ENCODE peak calls at places on chromosomes 7 and 10, in seven cellular contexts. P, Q, G, I, L, E and D are unnamed samples.

GRCh38 chr7:89776980-89777379 is 377.3 kb upstream of the STEAP1 start:
- DNase-seq in P (no peak), Q (no peak), G (no peak), I (no peak), L (no peak), E (no peak), D (no peak)

GRCh38 chr10:15548331-15548730 is 171.4 kb downstream of the ITGA8 start:
- DNase-seq in P (no peak), Q (no peak), G (no peak), I (no peak), L (no peak), E (no peak), D (no peak)

GRCh38 chr10:1048349-1048731 is 579 bp downstream of the IDI1 start:
- DNase-seq in P (no peak), Q (no peak), G (no peak), I (peak), L (no peak), E (no peak), D (no peak)

GRCh38 chr10:69908071-69908470 is 106.4 kb downstream of the COL13A1 start:
- DNase-seq in P (no peak), Q (no peak), G (no peak), I (no peak), L (no peak), E (no peak), D (no peak)

GRCh38 chr10:102945989-102946388 is 27.9 kb downstream of the CNNM2 start:
- DNase-seq in P (no peak), Q (no peak), G (no peak), I (no peak), L (no peak), E (peak), D (no peak)

GRCh38 chr10:98258683-98259454 is 9.1 kb downstream of the LOXL4 start:
- DNase-seq in P (no peak), Q (no peak), G (peak), I (peak), L (no peak), E (no peak), D (peak)

GRCh38 chr7:108455833-108456677 is at the start of gene NRCAM:
- DNase-seq in P (peak), Q (peak), G (peak), I (no peak), L (no peak), E (peak), D (peak)

GRCh38 chr7:155506854-155507337 is 39.5 kb downstream of the CNPY1 start:
- DNase-seq in P (peak), Q (no peak), G (peak), I (no peak), L (no peak), E (peak), D (no peak)

GRCh38 chr7:131111792-131112191 is 215.9 kb upstream of the MKLN1 start:
- DNase-seq in P (no peak), Q (no peak), G (no peak), I (no peak), L (no peak), E (no peak), D (no peak)

GRCh38 chr7:105741993-105742392 is 134.4 kb downstream of the ATXN7L1 start:
- DNase-seq in P (no peak), Q (no peak), G (no peak), I (no peak), L (no peak), E (no peak), D (no peak)

GRCh38 chr7:98414205-98414900 is 13.5 kb upstream of the BAIAP2L1 start:
- DNase-seq in P (no peak), Q (no peak), G (no peak), I (no peak), L (no peak), E (no peak), D (no peak)

GRCh38 chr10:116053910-116054309 is 219.1 kb downstream of the GFRA1 start:
- DNase-seq in P (no peak), Q (no peak), G (no peak), I (no peak), L (no peak), E (peak), D (no peak)

GRCh38 chr7:40015790-40016296 is 65.8 kb downstream of the CDK13 start:
- DNase-seq in P (no peak), Q (no peak), G (peak), I (no peak), L (no peak), E (no peak), D (no peak)

GRCh38 chr10:36534471-36535002 is 590.9 kb upstream of the ANKRD30A start:
- DNase-seq in P (peak), Q (no peak), G (peak), I (peak), L (no peak), E (no peak), D (peak)

GRCh38 chr7:94303736-94304135 is 91.0 kb upstream of the COL1A2 start:
- DNase-seq in P (no peak), Q (no peak), G (peak), I (no peak), L (no peak), E (no peak), D (no peak)

GRCh38 chr7:82274681-82275080 is 168.9 kb downstream of the CACNA2D1 start:
- DNase-seq in P (no peak), Q (no peak), G (no peak), I (no peak), L (no peak), E (no peak), D (no peak)

GRCh38 chr7:47327698-47328391 is 254.1 kb downstream of the TNS3 start:
- DNase-seq in P (peak), Q (peak), G (peak), I (no peak), L (no peak), E (peak), D (no peak)

GRCh38 chr10:123796736-123797135 is 94.9 kb downstream of the CPXM2 start:
- DNase-seq in P (no peak), Q (no peak), G (peak), I (no peak), L (no peak), E (no peak), D (no peak)

GRCh38 chr10:126872768-126873167 is 32.5 kb upstream of the DOCK1 start:
- DNase-seq in P (peak), Q (peak), G (peak), I (no peak), L (no peak), E (peak), D (no peak)

GRCh38 chr7:17936321-17936720 is 4.0 kb downstream of the SNX13 start:
- DNase-seq in P (no peak), Q (no peak), G (no peak), I (no peak), L (no peak), E (no peak), D (no peak)

GRCh38 chr10:118522791-118523498 is 72.5 kb downstream of the PRLHR start:
- DNase-seq in P (peak), Q (no peak), G (peak), I (no peak), L (peak), E (peak), D (peak)

GRCh38 chr10:98910048-98910447 is 325.6 kb downstream of the HPSE2 start:
- DNase-seq in P (peak), Q (no peak), G (no peak), I (no peak), L (no peak), E (no peak), D (no peak)

GRCh38 chr10:132449826-132450211 is 52.8 kb downstream of the PWWP2B start:
- DNase-seq in P (no peak), Q (no peak), G (no peak), I (no peak), L (no peak), E (no peak), D (no peak)

GRCh38 chr10:79331709-79332108 is 15.6 kb upstream of the PPIF start:
- DNase-seq in P (no peak), Q (no peak), G (peak), I (no peak), L (no peak), E (no peak), D (peak)

GRCh38 chr10:44378626-44379025 is 6.3 kb downstream of the CXCL12 start:
- DNase-seq in P (no peak), Q (no peak), G (no peak), I (no peak), L (no peak), E (no peak), D (no peak)

GRCh38 chr7:99992330-99993037 is 16.7 kb upstream of the AZGP1 start:
- DNase-seq in P (no peak), Q (no peak), G (no peak), I (no peak), L (no peak), E (peak), D (no peak)

GRCh38 chr7:99994819-99995218 is 19.0 kb upstream of the AZGP1 start:
- DNase-seq in P (no peak), Q (no peak), G (no peak), I (no peak), L (no peak), E (no peak), D (no peak)

GRCh38 chr7:100000239-100000638 is 15.2 kb upstream of the ZKSCAN1 start:
- DNase-seq in P (no peak), Q (no peak), G (no peak), I (no peak), L (no peak), E (no peak), D (no peak)

GRCh38 chr7:99996755-99997544 is 18.4 kb upstream of the ZKSCAN1 start:
- DNase-seq in P (no peak), Q (no peak), G (no peak), I (no peak), L (no peak), E (no peak), D (no peak)

DNA sequence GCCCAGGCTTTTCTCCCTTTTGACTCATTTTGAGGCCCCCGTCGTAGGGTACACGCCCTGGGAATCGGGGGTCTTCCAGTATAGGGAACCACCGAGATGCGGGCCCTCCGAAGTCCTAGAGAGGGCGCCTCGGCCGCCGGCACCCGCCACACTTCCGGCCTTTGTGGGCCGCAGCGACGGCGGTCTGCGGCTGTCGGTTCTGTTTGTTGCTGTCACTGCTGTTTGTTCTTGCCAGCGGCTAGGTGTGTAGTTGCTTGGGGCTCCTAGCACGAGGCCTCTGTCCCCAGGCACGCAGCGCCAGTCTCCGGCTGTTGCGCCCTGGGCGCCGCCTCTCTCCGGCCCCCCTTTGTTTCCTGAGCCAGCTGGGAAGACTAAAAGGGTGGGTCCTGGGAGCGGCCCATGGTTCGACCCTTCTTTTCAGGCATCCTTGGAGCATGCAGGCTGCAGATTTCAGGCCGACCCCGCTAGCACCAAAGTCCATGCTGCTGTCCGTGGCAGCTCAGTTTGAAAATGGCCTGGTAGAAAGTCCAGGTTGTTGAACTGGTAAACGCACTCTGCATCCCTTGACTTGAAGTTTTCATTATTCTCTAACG is 17.8 kb upstream of the ZKSCAN1 start:
- DNase-seq in P (peak), Q (peak), G (peak), I (peak), L (no peak), E (peak), D (no peak)
- H3K4me2 ChIP-seq in P (peak), Q (peak), G (peak), I (peak), L (no peak), E (peak), D (no peak)

GRCh38 chr7:64557601-64558322 is 5.1 kb downstream of the ZNF680 start:
- DNase-seq in P (no peak), Q (no peak), G (no peak), I (no peak), L (no peak), E (no peak), D (no peak)

GRCh38 chr7:64558781-64559180 is 4.1 kb downstream of the ZNF680 start:
- DNase-seq in P (no peak), Q (no peak), G (peak), I (no peak), L (no peak), E (no peak), D (no peak)

GRCh38 chr7:64559206-64559605 is 3.7 kb downstream of the ZNF680 start:
- DNase-seq in P (no peak), Q (no peak), G (peak), I (no peak), L (no peak), E (no peak), D (peak)

GRCh38 chr7:64555046-64555445 is 7.8 kb downstream of the ZNF680 start:
- DNase-seq in P (no peak), Q (no peak), G (no peak), I (no peak), L (no peak), E (no peak), D (no peak)

GRCh38 chr7:64558323-64558705 is 4.6 kb downstream of the ZNF680 start:
- DNase-seq in P (no peak), Q (no peak), G (no peak), I (no peak), L (no peak), E (no peak), D (no peak)
- H3K4me2 ChIP-seq in P (no peak), Q (no peak), G (peak), I (no peak), L (no peak), E (peak), D (no peak)

GRCh38 chr7:142777318-142777717 is 6.5 kb downstream of the PRSS2 start:
- DNase-seq in P (no peak), Q (no peak), G (no peak), I (no peak), L (no peak), E (no peak), D (no peak)
- H3K4me2 ChIP-seq in P (no peak), Q (no peak), G (no peak), I (no peak), L (no peak), E (no peak), D (no peak)

GRCh38 chr7:124718032-124718766 is 47.4 kb downstream of the GPR37 start:
- DNase-seq in P (no peak), Q (no peak), G (no peak), I (no peak), L (no peak), E (peak), D (no peak)
- H3K4me2 ChIP-seq in P (no peak), Q (no peak), G (no peak), I (no peak), L (no peak), E (no peak), D (no peak)